ENCODE peak calls at places on chromosome 12, in six cellular contexts. A is H1, M is cardiac fibroblast, Q is prostate gland, U is ACHN, O is H4. F is an unnamed sample.

GRCh38 chr12:118360785-118361404 is 11.8 kb downstream of the TAOK3 start:
- DNase-seq in M (peak; percentile 49), U (peak; percentile 54), O (peak; percentile 42), A (no peak), Q (no peak), F (no peak)

GRCh38 chr12:114729731-114730130 is 45.8 kb upstream of the TBX3 start:
- DNase-seq in A (no peak), U (no peak), Q (no peak), O (no peak), M (no peak), F (no peak)

GRCh38 chr12:57896437-57897201 is 44.7 kb upstream of the ATP23 start:
- DNase-seq in O (peak; percentile 62), U (peak; percentile 68), M (peak; percentile 89), A (no peak), Q (peak; percentile 67), F (peak; percentile 55)

GRCh38 chr12:75550401-75550851 is 39.0 kb upstream of the KRR1 start:
- DNase-seq in M (peak; percentile 57), U (no peak), Q (no peak), O (no peak), A (no peak), F (no peak)

GRCh38 chr12:128969480-128970055 is 116.3 kb downstream of the GLT1D1 start:
- DNase-seq in Q (no peak), M (no peak), U (peak; percentile 42), A (peak; percentile 50), O (no peak), F (no peak)

GRCh38 chr12:50142993-50143392 is 24.2 kb downstream of the CERS5 start:
- DNase-seq in U (no peak), M (no peak), Q (no peak), A (no peak), O (no peak), F (no peak)

GRCh38 chr12:104567832-104568490 is 111.2 kb downstream of the CHST11 start:
- DNase-seq in M (peak; percentile 23), A (no peak), U (no peak), O (no peak), Q (no peak), F (no peak)

GRCh38 chr12:130438243-130438620 is 100.5 kb downstream of the PIWIL1 start:
- DNase-seq in O (no peak), Q (no peak), A (no peak), U (no peak), M (no peak), F (no peak)

GRCh38 chr12:116628450-116628793 is 69.2 kb downstream of the MAP1LC3B2 start:
- DNase-seq in O (no peak), Q (no peak), A (no peak), U (no peak), M (no peak), F (no peak)

GRCh38 chr12:68850390-68850789 is 42.4 kb downstream of the MDM2 start:
- DNase-seq in U (no peak), M (no peak), O (no peak), Q (no peak), A (no peak), F (no peak)

GRCh38 chr12:14995583-14996425 is 23.0 kb downstream of the PDE6H start:
- DNase-seq in A (no peak), Q (no peak), M (peak; percentile 87), O (peak; percentile 73), U (peak; percentile 68), F (peak; percentile 8)

GRCh38 chr12:31245822-31246469 is 80.0 kb downstream of the SINHCAF start:
- DNase-seq in Q (no peak), O (no peak), M (peak; percentile 19), A (no peak), U (no peak), F (no peak)

GRCh38 chr12:3491938-3492867 is 1.2 kb downstream of the PRMT8 start:
- DNase-seq in M (peak; percentile 68), A (peak; percentile 51), Q (peak; percentile 15), O (peak; percentile 22), U (peak; percentile 73), F (peak; percentile 85)

GRCh38 chr12:28367326-28367725 is 177.1 kb downstream of the CCDC91 start:
- DNase-seq in M (no peak), O (no peak), A (no peak), Q (no peak), U (no peak), F (no peak)

GRCh38 chr12:27539191-27539631 is 15.2 kb downstream of the PPFIBP1 start:
- DNase-seq in A (no peak), O (peak; percentile 51), U (no peak), Q (peak; percentile 51), M (peak; percentile 65), F (no peak)

GRCh38 chr12:107449891-107450290 is 235.7 kb upstream of the PWP1 start:
- DNase-seq in O (no peak), M (no peak), Q (no peak), A (no peak), U (no peak), F (no peak)

GRCh38 chr12:9940370-9940769 is 8.2 kb upstream of the CLEC2A start:
- DNase-seq in M (peak; percentile 13), Q (no peak), U (peak; percentile 14), O (no peak), A (no peak), F (no peak)